ENCODE peak calls at places on chromosomes 7 and 10, in nine cellular contexts. One of them, this sample, is unnamed.

GRCh38 chr7:15947749-15948148 is 261.3 kb upstream of the MEOX2 start:
- DNase-seq in transverse colon: no peak
- DNase-seq in aorta: no peak
- DNase-seq in WERI-Rb-1: no peak
- DNase-seq in IMR-90: no peak
- DNase-seq in adipocyte: peak; percentile 54
- DNase-seq in H1: no peak
- DNase-seq in tibial nerve: no peak
- DNase-seq in prostate gland: no peak
- DNase-seq in this sample: no peak

GRCh38 chr10:15515207-15515606 is 144.1 kb upstream of the FAM171A1 start:
- DNase-seq in WERI-Rb-1: no peak
- DNase-seq in aorta: no peak
- DNase-seq in adipocyte: no peak
- DNase-seq in transverse colon: peak; percentile 46
- DNase-seq in H1: no peak
- DNase-seq in IMR-90: no peak
- DNase-seq in prostate gland: peak; percentile 86
- DNase-seq in tibial nerve: peak; percentile 57
- DNase-seq in this sample: peak; percentile 11

GRCh38 chr10:129756912-129757861 is 206.9 kb downstream of the EBF3 start:
- DNase-seq in tibial nerve: peak; percentile 20
- DNase-seq in prostate gland: peak; percentile 65
- DNase-seq in IMR-90: no peak
- DNase-seq in H1: peak; percentile 24
- DNase-seq in aorta: peak; percentile 67
- DNase-seq in WERI-Rb-1: no peak
- DNase-seq in transverse colon: peak; percentile 3
- DNase-seq in adipocyte: no peak
- DNase-seq in this sample: no peak

GRCh38 chr10:19728376-19728775 is 87.9 kb upstream of the PLXDC2 start:
- DNase-seq in WERI-Rb-1: peak; percentile 58
- DNase-seq in aorta: no peak
- DNase-seq in adipocyte: no peak
- DNase-seq in transverse colon: peak; percentile 10
- DNase-seq in H1: no peak
- DNase-seq in prostate gland: no peak
- DNase-seq in IMR-90: no peak
- DNase-seq in tibial nerve: no peak
- DNase-seq in this sample: no peak

GRCh38 chr10:84159076-84159475 is 14.5 kb upstream of the GPR15LG start:
- DNase-seq in tibial nerve: no peak
- DNase-seq in IMR-90: no peak
- DNase-seq in H1: no peak
- DNase-seq in WERI-Rb-1: peak; percentile 33
- DNase-seq in adipocyte: no peak
- DNase-seq in transverse colon: peak; percentile 34
- DNase-seq in prostate gland: no peak
- DNase-seq in aorta: no peak
- DNase-seq in this sample: no peak

GRCh38 chr10:97570789-97571536 is 1.6 kb upstream of the ANKRD2 start:
- DNase-seq in adipocyte: no peak
- DNase-seq in H1: no peak
- DNase-seq in transverse colon: no peak
- DNase-seq in aorta: peak; percentile 72
- DNase-seq in prostate gland: no peak
- DNase-seq in tibial nerve: no peak
- DNase-seq in WERI-Rb-1: peak; percentile 46
- DNase-seq in IMR-90: no peak
- DNase-seq in this sample: peak; percentile 24

GRCh38 chr10:62972103-62972502 is 155.9 kb upstream of the EGR2 start:
- DNase-seq in tibial nerve: no peak
- DNase-seq in IMR-90: peak; percentile 25
- DNase-seq in transverse colon: no peak
- DNase-seq in adipocyte: peak; percentile 11
- DNase-seq in WERI-Rb-1: no peak
- DNase-seq in H1: no peak
- DNase-seq in aorta: no peak
- DNase-seq in prostate gland: no peak
- DNase-seq in this sample: no peak

GRCh38 chr7:130732980-130733865 is 784 bp downstream of the KLF14 start:
- DNase-seq in transverse colon: peak; percentile 41
- DNase-seq in aorta: no peak
- DNase-seq in H1: peak; percentile 74
- DNase-seq in tibial nerve: no peak
- DNase-seq in IMR-90: peak; percentile 1
- DNase-seq in WERI-Rb-1: peak; percentile 72
- DNase-seq in prostate gland: peak; percentile 15
- DNase-seq in adipocyte: peak; percentile 31
- DNase-seq in this sample: peak; percentile 23

GRCh38 chr7:154868901-154869300 is 134.0 kb downstream of the PAXIP1 start:
- DNase-seq in H1: no peak
- DNase-seq in tibial nerve: no peak
- DNase-seq in IMR-90: no peak
- DNase-seq in transverse colon: no peak
- DNase-seq in aorta: no peak
- DNase-seq in WERI-Rb-1: no peak
- DNase-seq in prostate gland: no peak
- DNase-seq in adipocyte: no peak
- DNase-seq in this sample: no peak

GRCh38 chr10:99329238-99329890 is at the start of gene CNNM1:
- DNase-seq in tibial nerve: no peak
- DNase-seq in aorta: peak; percentile 77
- DNase-seq in adipocyte: peak; percentile 58
- DNase-seq in IMR-90: no peak
- DNase-seq in WERI-Rb-1: peak; percentile 69
- DNase-seq in H1: peak; percentile 74
- DNase-seq in transverse colon: no peak
- DNase-seq in prostate gland: peak; percentile 40
- DNase-seq in this sample: peak; percentile 26

GRCh38 chr7:98994046-98994944 is 116.0 kb downstream of the TRRAP start:
- DNase-seq in prostate gland: no peak
- DNase-seq in WERI-Rb-1: no peak
- DNase-seq in IMR-90: no peak
- DNase-seq in aorta: no peak
- DNase-seq in tibial nerve: no peak
- DNase-seq in adipocyte: no peak
- DNase-seq in H1: no peak
- DNase-seq in transverse colon: no peak
- DNase-seq in this sample: no peak

GRCh38 chr10:30897045-30897444 is 134.6 kb downstream of the ZNF438 start:
- DNase-seq in tibial nerve: no peak
- DNase-seq in H1: no peak
- DNase-seq in transverse colon: no peak
- DNase-seq in adipocyte: no peak
- DNase-seq in prostate gland: no peak
- DNase-seq in aorta: no peak
- DNase-seq in IMR-90: no peak
- DNase-seq in WERI-Rb-1: no peak
- DNase-seq in this sample: no peak

GRCh38 chr10:72425133-72425532 is 70.4 kb upstream of the DNAJB12 start:
- DNase-seq in H1: no peak
- DNase-seq in prostate gland: no peak
- DNase-seq in IMR-90: no peak
- DNase-seq in WERI-Rb-1: no peak
- DNase-seq in transverse colon: no peak
- DNase-seq in adipocyte: no peak
- DNase-seq in tibial nerve: no peak
- DNase-seq in aorta: no peak
- DNase-seq in this sample: no peak

GRCh38 chr10:2077231-2077630 is 339.9 kb upstream of the ADARB2 start:
- DNase-seq in tibial nerve: no peak
- DNase-seq in prostate gland: no peak
- DNase-seq in aorta: no peak
- DNase-seq in adipocyte: no peak
- DNase-seq in H1: no peak
- DNase-seq in IMR-90: no peak
- DNase-seq in WERI-Rb-1: no peak
- DNase-seq in transverse colon: no peak
- DNase-seq in this sample: no peak

GRCh38 chr10:73875139-73875475 is 752 bp upstream of the CAMK2G start:
- DNase-seq in adipocyte: no peak
- DNase-seq in IMR-90: no peak
- DNase-seq in prostate gland: no peak
- DNase-seq in H1: no peak
- DNase-seq in transverse colon: no peak
- DNase-seq in WERI-Rb-1: no peak
- DNase-seq in tibial nerve: no peak
- DNase-seq in aorta: no peak
- DNase-seq in this sample: no peak

GRCh38 chr10:5071411-5072198 is 22.6 kb upstream of the AKR1C3 start:
- DNase-seq in adipocyte: peak; percentile 89
- DNase-seq in prostate gland: peak; percentile 44
- DNase-seq in H1: no peak
- DNase-seq in WERI-Rb-1: no peak
- DNase-seq in tibial nerve: peak; percentile 86
- DNase-seq in aorta: no peak
- DNase-seq in transverse colon: peak; percentile 52
- DNase-seq in IMR-90: peak; percentile 63
- DNase-seq in this sample: peak; percentile 66

GRCh38 chr7:157693521-157694388 is 357.0 kb downstream of the DNAJB6 start:
- DNase-seq in tibial nerve: no peak
- DNase-seq in H1: peak; percentile 79
- DNase-seq in transverse colon: no peak
- DNase-seq in aorta: peak; percentile 51
- DNase-seq in adipocyte: no peak
- DNase-seq in IMR-90: no peak
- DNase-seq in prostate gland: no peak
- DNase-seq in WERI-Rb-1: peak; percentile 4
- DNase-seq in this sample: no peak

GRCh38 chr10:132030898-132031463 is 34.8 kb upstream of the JAKMIP3 start:
- DNase-seq in WERI-Rb-1: no peak
- DNase-seq in prostate gland: no peak
- DNase-seq in transverse colon: no peak
- DNase-seq in aorta: no peak
- DNase-seq in IMR-90: no peak
- DNase-seq in H1: no peak
- DNase-seq in adipocyte: no peak
- DNase-seq in tibial nerve: no peak
- DNase-seq in this sample: no peak

GRCh38 chr10:23345861-23346260 is 1.3 kb upstream of the C10orf67 start:
- DNase-seq in prostate gland: no peak
- DNase-seq in IMR-90: peak; percentile 94
- DNase-seq in H1: no peak
- DNase-seq in transverse colon: no peak
- DNase-seq in tibial nerve: no peak
- DNase-seq in aorta: no peak
- DNase-seq in WERI-Rb-1: no peak
- DNase-seq in adipocyte: peak; percentile 80
- DNase-seq in this sample: no peak

GRCh38 chr10:23344251-23344841 is at the start of gene C10orf67:
- DNase-seq in aorta: no peak
- DNase-seq in tibial nerve: no peak
- DNase-seq in transverse colon: peak; percentile 31
- DNase-seq in adipocyte: peak; percentile 52
- DNase-seq in IMR-90: peak; percentile 39
- DNase-seq in WERI-Rb-1: peak; percentile 47
- DNase-seq in prostate gland: no peak
- DNase-seq in H1: peak; percentile 70
- DNase-seq in this sample: no peak

GRCh38 chr10:23342213-23342884 is 2.2 kb downstream of the C10orf67 start:
- DNase-seq in adipocyte: no peak
- DNase-seq in aorta: no peak
- DNase-seq in tibial nerve: no peak
- DNase-seq in prostate gland: no peak
- DNase-seq in WERI-Rb-1: no peak
- DNase-seq in transverse colon: no peak
- DNase-seq in H1: no peak
- DNase-seq in IMR-90: no peak
- DNase-seq in this sample: no peak

GRCh38 chr10:23341004-23341403 is 3.6 kb downstream of the C10orf67 start:
- DNase-seq in adipocyte: no peak
- DNase-seq in IMR-90: peak; percentile 30
- DNase-seq in aorta: no peak
- DNase-seq in WERI-Rb-1: no peak
- DNase-seq in H1: no peak
- DNase-seq in transverse colon: no peak
- DNase-seq in prostate gland: no peak
- DNase-seq in tibial nerve: no peak
- DNase-seq in this sample: no peak

GRCh38 chr10:23343591-23344225 is 889 bp downstream of the C10orf67 start:
- DNase-seq in aorta: peak; percentile 80
- DNase-seq in IMR-90: peak; percentile 30
- DNase-seq in tibial nerve: no peak
- DNase-seq in prostate gland: peak; percentile 8
- DNase-seq in WERI-Rb-1: peak; percentile 65
- DNase-seq in H1: peak; percentile 89
- DNase-seq in transverse colon: peak; percentile 43
- DNase-seq in adipocyte: peak; percentile 45
- DNase-seq in this sample: no peak
- H3K4me3 ChIP-seq in aorta: peak overlapping the region; percentile 13
- H3K4me3 ChIP-seq in IMR-90: peak overlapping the region; percentile 54
- H3K4me3 ChIP-seq in tibial nerve: peak overlapping the region; percentile 58
- H3K4me3 ChIP-seq in prostate gland: no peak overlapping the region
- H3K4me3 ChIP-seq in WERI-Rb-1: peak overlapping the region; percentile 26
- H3K4me3 ChIP-seq in H1: peak overlapping the region; percentile 65
- H3K4me3 ChIP-seq in transverse colon: peak overlapping the region; percentile 59
- H3K4me3 ChIP-seq in adipocyte: peak overlapping the region; percentile 74
- H3K4me3 ChIP-seq in this sample: no peak overlapping the region

GRCh38 chr7:134446923-134447322 is 12.0 kb downstream of the AKR1B1 start:
- DNase-seq in transverse colon: no peak
- DNase-seq in aorta: no peak
- DNase-seq in prostate gland: no peak
- DNase-seq in WERI-Rb-1: no peak
- DNase-seq in IMR-90: no peak
- DNase-seq in adipocyte: no peak
- DNase-seq in H1: no peak
- DNase-seq in tibial nerve: no peak
- DNase-seq in this sample: no peak
- H3K36me3 ChIP-seq in transverse colon: peaks cover 22% of the 10 kb centered on the region
- H3K36me3 ChIP-seq in aorta: peaks cover 36% of the 10 kb centered on the region
- H3K36me3 ChIP-seq in prostate gland: peaks cover 20% of the 10 kb centered on the region
- H3K36me3 ChIP-seq in WERI-Rb-1: peaks cover 93% of the 10 kb centered on the region
- H3K36me3 ChIP-seq in IMR-90: peaks cover 75% of the 10 kb centered on the region
- H3K36me3 ChIP-seq in adipocyte: peaks cover 95% of the 10 kb centered on the region
- H3K36me3 ChIP-seq in H1: peaks cover 84% of the 10 kb centered on the region
- H3K36me3 ChIP-seq in tibial nerve: peaks cover 42% of the 10 kb centered on the region
- H3K36me3 ChIP-seq in this sample: peaks cover 22% of the 10 kb centered on the region

GRCh38 chr7:123746055-123746454 is 2.7 kb downstream of the WASL start:
- DNase-seq in adipocyte: no peak
- DNase-seq in tibial nerve: no peak
- DNase-seq in WERI-Rb-1: no peak
- DNase-seq in prostate gland: no peak
- DNase-seq in aorta: no peak
- DNase-seq in H1: no peak
- DNase-seq in IMR-90: no peak
- DNase-seq in transverse colon: no peak
- DNase-seq in this sample: no peak
- H3K4me3 ChIP-seq in adipocyte: peak overlapping the region; percentile 99
- H3K4me3 ChIP-seq in tibial nerve: no peak overlapping the region
- H3K4me3 ChIP-seq in WERI-Rb-1: no peak overlapping the region
- H3K4me3 ChIP-seq in prostate gland: no peak overlapping the region
- H3K4me3 ChIP-seq in aorta: no peak overlapping the region
- H3K4me3 ChIP-seq in H1: no peak overlapping the region
- H3K4me3 ChIP-seq in IMR-90: no peak overlapping the region
- H3K4me3 ChIP-seq in transverse colon: peak overlapping the region; percentile 97
- H3K4me3 ChIP-seq in this sample: no peak overlapping the region

DNA sequence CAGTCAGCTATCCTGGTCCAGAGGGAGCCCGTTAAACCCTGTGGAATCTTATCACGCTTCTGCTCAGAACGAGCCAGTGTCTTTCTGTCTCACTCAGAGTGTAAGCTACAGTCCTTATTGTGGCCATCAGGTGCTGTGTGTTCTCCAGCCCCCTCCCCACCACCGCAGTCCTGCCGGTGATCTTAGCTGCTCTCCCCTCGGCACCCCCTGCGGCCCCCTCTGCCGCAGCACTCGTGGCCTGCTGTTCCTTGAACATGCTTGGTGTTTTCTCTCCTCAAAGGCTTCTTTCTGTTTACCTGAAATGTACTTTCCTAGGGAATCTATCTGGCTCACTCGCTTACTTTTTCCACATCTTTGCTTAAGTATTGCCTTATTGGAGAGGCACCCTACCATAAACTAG is 38.2 kb upstream of the TMEM236 start:
- DNase-seq in adipocyte: no peak
- DNase-seq in transverse colon: no peak
- DNase-seq in prostate gland: no peak
- DNase-seq in WERI-Rb-1: no peak
- DNase-seq in aorta: no peak
- DNase-seq in IMR-90: no peak
- DNase-seq in H1: no peak
- DNase-seq in tibial nerve: no peak
- DNase-seq in this sample: no peak
- H3K36me3 ChIP-seq in adipocyte: peaks cover 75% of the 10 kb centered on the region
- H3K36me3 ChIP-seq in transverse colon: peaks cover 36% of the 10 kb centered on the region
- H3K36me3 ChIP-seq in prostate gland: no peaks in the 10 kb centered on the region
- H3K36me3 ChIP-seq in WERI-Rb-1: peaks cover 3% of the 10 kb centered on the region
- H3K36me3 ChIP-seq in aorta: peaks cover 12% of the 10 kb centered on the region
- H3K36me3 ChIP-seq in IMR-90: peaks cover 34% of the 10 kb centered on the region
- H3K36me3 ChIP-seq in H1: peaks cover 25% of the 10 kb centered on the region
- H3K36me3 ChIP-seq in tibial nerve: peaks cover 27% of the 10 kb centered on the region
- H3K36me3 ChIP-seq in this sample: peaks cover 44% of the 10 kb centered on the region